ENCODE peak calls at places on chromosome 10, in eight cellular contexts. N, H, Z, U, R, C, M and Y are unnamed samples.

GRCh38 chr10:85447690-85448089 is 918.9 kb downstream of the GRID1 start:
- DNase-seq in N (no peak), H (no peak), Z (no peak), U (no peak), R (no peak), C (no peak), M (no peak), Y (no peak)

GRCh38 chr10:44386546-44387052 is 1.7 kb upstream of the CXCL12 start:
- DNase-seq in N (peak), H (peak), Z (peak), U (peak), R (peak), C (peak), M (no peak), Y (peak)

GRCh38 chr10:132345345-132345744 is 13.4 kb downstream of the LRRC27 start:
- DNase-seq in N (no peak), H (no peak), Z (no peak), U (no peak), R (no peak), C (no peak), M (no peak), Y (no peak)

GRCh38 chr10:123562811-123563580 is 103.2 kb upstream of the GPR26 start:
- DNase-seq in N (no peak), H (no peak), Z (no peak), U (no peak), R (no peak), C (no peak), M (no peak), Y (no peak)

GRCh38 chr10:97731346-97732051 is 5.4 kb upstream of the ZFYVE27 start:
- DNase-seq in N (peak), H (peak), Z (peak), U (peak), R (peak), C (peak), M (no peak), Y (peak)

GRCh38 chr10:80050752-80051151 is 27.7 kb upstream of the TMEM254 start:
- DNase-seq in N (no peak), H (no peak), Z (no peak), U (no peak), R (no peak), C (no peak), M (no peak), Y (no peak)

GRCh38 chr10:88582806-88583583 is at the start of gene RNLS:
- DNase-seq in N (peak), H (peak), Z (peak), U (peak), R (peak), C (peak), M (no peak), Y (peak)

GRCh38 chr10:132452651-132453469 is 55.9 kb downstream of the PWWP2B start:
- DNase-seq in N (peak), H (peak), Z (peak), U (peak), R (peak), C (peak), M (peak), Y (peak)

GRCh38 chr10:23422003-23422411 is 16.9 kb upstream of the OTUD1 start:
- DNase-seq in N (no peak), H (no peak), Z (no peak), U (no peak), R (no peak), C (no peak), M (peak), Y (no peak)

GRCh38 chr10:102347236-102347828 is 48.2 kb upstream of the NFKB2 start:
- DNase-seq in N (peak), H (peak), Z (peak), U (peak), R (peak), C (peak), M (peak), Y (peak)

GRCh38 chr10:122018951-122019413 is 30.0 kb downstream of the TACC2 start:
- DNase-seq in N (no peak), H (no peak), Z (no peak), U (no peak), R (no peak), C (no peak), M (peak), Y (no peak)

GRCh38 chr10:124624875-124625274 is 119.3 kb downstream of the FAM53B start:
- DNase-seq in N (no peak), H (no peak), Z (no peak), U (no peak), R (no peak), C (no peak), M (no peak), Y (no peak)

GRCh38 chr10:118405933-118406332 is 63.8 kb upstream of the FAM204A start:
- DNase-seq in N (peak), H (no peak), Z (no peak), U (no peak), R (no peak), C (no peak), M (no peak), Y (no peak)

GRCh38 chr10:37053476-37053875 is 71.9 kb upstream of the ANKRD30A start:
- DNase-seq in N (no peak), H (no peak), Z (no peak), U (no peak), R (no peak), C (no peak), M (no peak), Y (no peak)

GRCh38 chr10:105464961-105465360 is 823.9 kb downstream of the SORCS3 start:
- DNase-seq in N (no peak), H (no peak), Z (no peak), U (no peak), R (no peak), C (no peak), M (no peak), Y (no peak)

GRCh38 chr10:26697163-26697921 is at the start of gene PDSS1:
- DNase-seq in N (peak), H (peak), Z (peak), U (peak), R (peak), C (peak), M (peak), Y (peak)

GRCh38 chr10:96588060-96588554 is 1.3 kb upstream of the TM9SF3 start:
- DNase-seq in N (no peak), H (no peak), Z (no peak), U (no peak), R (no peak), C (no peak), M (no peak), Y (no peak)

GRCh38 chr10:71740069-71740468 is 20.5 kb upstream of the C10orf105 start:
- DNase-seq in N (peak), H (no peak), Z (peak), U (no peak), R (no peak), C (peak), M (no peak), Y (no peak)

GRCh38 chr10:126972622-126973414 is 67.6 kb downstream of the DOCK1 start:
- DNase-seq in N (peak), H (no peak), Z (peak), U (no peak), R (no peak), C (peak), M (no peak), Y (peak)

GRCh38 chr10:97914837-97915211 is 65.2 kb downstream of the GOLGA7B start:
- DNase-seq in N (peak), H (peak), Z (peak), U (peak), R (peak), C (peak), M (peak), Y (peak)

GRCh38 chr10:1074748-1075358 is 18.7 kb downstream of the WDR37 start:
- DNase-seq in N (peak), H (peak), Z (peak), U (no peak), R (no peak), C (peak), M (no peak), Y (no peak)

GRCh38 chr10:103578782-103579382 is 85.4 kb downstream of the NEURL1 start:
- DNase-seq in N (no peak), H (no peak), Z (no peak), U (no peak), R (no peak), C (no peak), M (no peak), Y (no peak)

GRCh38 chr10:12130237-12130872 is 878 bp downstream of the SEC61A2 start:
- DNase-seq in N (peak), H (peak), Z (peak), U (peak), R (peak), C (peak), M (peak), Y (peak)

GRCh38 chr10:58328233-58328632 is 6.6 kb upstream of the UBE2D1 start:
- DNase-seq in N (no peak), H (no peak), Z (no peak), U (no peak), R (no peak), C (no peak), M (no peak), Y (no peak)

GRCh38 chr10:59880976-59881510 is 25.3 kb downstream of the CCDC6 start:
- DNase-seq in N (no peak), H (no peak), Z (no peak), U (peak), R (no peak), C (no peak), M (no peak), Y (no peak)

GRCh38 chr10:11745045-11745444 is 2.9 kb downstream of the ECHDC3 start:
- DNase-seq in N (no peak), H (no peak), Z (no peak), U (no peak), R (no peak), C (no peak), M (no peak), Y (no peak)

GRCh38 chr10:132685121-132685891 is 100.6 kb downstream of the NKX6-2 start:
- DNase-seq in N (peak), H (no peak), Z (peak), U (peak), R (peak), C (peak), M (peak), Y (peak)

GRCh38 chr10:132484922-132485321 is 52.7 kb upstream of the INPP5A start:
- DNase-seq in N (no peak), H (no peak), Z (no peak), U (no peak), R (no peak), C (no peak), M (no peak), Y (no peak)

GRCh38 chr10:81866753-81867152 is 8.2 kb upstream of the NRG3 start:
- DNase-seq in N (peak), H (no peak), Z (no peak), U (no peak), R (no peak), C (peak), M (no peak), Y (peak)

DNA sequence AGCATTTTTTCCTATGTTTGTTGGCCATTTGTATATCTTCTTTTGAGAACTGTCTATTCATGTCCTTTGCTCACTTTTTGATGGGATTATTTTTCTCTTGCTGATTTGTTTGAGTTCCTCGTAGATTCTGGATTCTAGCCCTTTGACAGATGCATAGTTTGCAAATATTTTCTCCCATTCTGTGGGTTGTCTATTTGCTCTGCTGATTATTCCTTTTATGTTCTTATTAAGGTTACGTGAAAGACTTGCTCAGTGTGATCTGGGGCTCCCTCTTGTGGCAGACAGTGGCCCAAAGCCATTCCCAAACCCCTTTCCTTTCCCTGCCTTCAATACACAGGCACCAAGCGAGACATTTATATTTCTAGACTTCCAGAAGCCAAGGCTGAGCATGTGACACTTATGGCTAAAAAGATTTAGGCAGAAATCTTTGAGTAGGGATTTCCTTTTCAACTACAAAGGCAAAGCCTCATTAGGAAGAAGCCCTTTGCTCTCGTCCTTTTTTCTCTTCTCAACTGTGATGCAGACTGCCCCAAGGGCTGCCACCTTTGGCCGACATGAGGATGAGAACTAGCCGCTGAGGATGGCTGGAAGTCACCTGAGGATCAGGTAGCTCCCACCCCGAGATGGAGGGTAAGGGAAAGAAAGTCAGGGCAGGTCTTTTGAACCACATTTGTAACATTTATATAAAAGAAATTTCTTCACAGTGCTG is 23.6 kb downstream of the ST8SIA6 start:
- DNase-seq in N (peak), H (peak), Z (peak), U (peak), R (peak), C (peak), M (no peak), Y (peak)
- TF ChIP-seq CTCF in N (peak), H (peak), Z (peak), U (peak), R (peak), C (peak), M (peak), Y (peak)

DNA sequence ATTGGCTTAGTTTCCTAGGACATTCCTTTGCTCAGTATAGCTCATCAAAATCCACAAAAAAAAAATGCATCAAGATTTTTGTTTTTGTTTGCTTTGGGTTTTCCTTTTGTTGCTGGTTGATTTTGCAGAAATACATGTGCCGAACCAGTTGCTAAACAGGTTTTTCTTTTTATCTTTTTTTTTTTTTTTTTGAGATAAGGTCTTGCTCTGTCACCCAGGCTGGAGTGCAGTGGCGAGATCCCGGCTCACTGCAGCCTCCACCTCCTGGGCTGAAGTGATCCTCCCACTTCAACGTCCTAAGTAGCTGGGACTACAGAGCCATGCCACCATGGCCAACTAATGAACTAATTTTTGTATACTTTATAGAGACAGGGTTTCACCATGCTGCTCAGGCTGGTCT is 8.3 kb downstream of the CSTF2T start:
- DNase-seq in N (no peak), H (no peak), Z (no peak), U (no peak), R (no peak), C (no peak), M (peak), Y (no peak)
- TF ChIP-seq CTCF in N (no peak), H (no peak), Z (no peak), U (no peak), R (no peak), C (no peak), M (no peak), Y (no peak)

DNA sequence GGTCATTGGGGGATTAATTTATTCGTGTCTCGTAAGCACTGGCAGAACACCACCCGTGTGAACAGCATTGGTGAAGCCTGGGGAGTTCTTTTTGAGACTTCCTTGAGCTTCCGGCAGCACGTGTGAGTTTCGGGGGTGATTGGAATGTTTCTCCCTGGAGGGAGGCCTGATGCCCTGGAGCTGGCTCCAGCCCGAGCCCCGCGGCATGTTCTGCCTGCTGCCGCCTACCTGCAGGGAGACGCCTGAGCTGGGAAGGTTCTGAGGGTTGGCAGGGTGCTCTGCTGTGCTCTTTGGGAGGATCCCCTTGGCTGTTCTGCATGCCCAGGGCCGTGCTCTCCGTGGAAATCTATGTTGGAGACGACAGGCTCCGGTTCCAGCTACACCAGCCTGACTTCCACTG is 159.3 kb downstream of the MGMT start:
- DNase-seq in N (no peak), H (peak), Z (no peak), U (no peak), R (no peak), C (no peak), M (no peak), Y (no peak)
- TF ChIP-seq CTCF in N (no peak), H (no peak), Z (no peak), U (no peak), R (no peak), C (no peak), M (no peak), Y (no peak)

DNA sequence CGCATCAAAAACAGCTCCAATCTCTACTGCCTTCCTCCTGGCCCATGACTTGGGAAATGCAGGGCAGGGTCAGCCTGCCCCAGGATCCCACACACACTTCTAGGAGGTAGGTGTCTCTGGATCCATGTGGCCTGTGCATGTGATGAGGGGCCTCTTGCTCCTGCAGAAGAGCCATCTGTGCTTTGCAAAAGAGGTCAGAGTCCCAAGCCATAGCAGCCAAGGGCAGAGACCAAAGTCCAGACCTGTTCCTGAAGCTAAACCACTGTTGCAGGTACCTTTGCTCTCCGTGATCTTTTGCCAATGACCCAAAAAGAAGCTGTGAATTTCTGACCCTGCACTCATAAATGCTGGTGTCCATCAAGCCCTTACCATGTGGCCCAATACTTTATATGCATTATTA is 57.1 kb downstream of the KCNMA1 start:
- DNase-seq in N (no peak), H (no peak), Z (no peak), U (no peak), R (no peak), C (no peak), M (no peak), Y (no peak)
- TF ChIP-seq CTCF in N (no peak), H (no peak), Z (no peak), U (no peak), R (no peak), C (no peak), M (no peak), Y (no peak)

GRCh38 chr10:89665302-89665701 is 20.3 kb upstream of the PANK1 start:
- DNase-seq in N (no peak), H (no peak), Z (no peak), U (no peak), R (no peak), C (no peak), M (no peak), Y (no peak)
- TF ChIP-seq CTCF in N (peak), H (no peak), Z (no peak), U (no peak), R (no peak), C (no peak), M (no peak), Y (peak)

GRCh38 chr10:49165259-49165658 is 22.9 kb downstream of the TMEM273 start:
- DNase-seq in N (no peak), H (no peak), Z (no peak), U (no peak), R (no peak), C (no peak), M (no peak), Y (no peak)

GRCh38 chr10:49162761-49163160 is 25.4 kb downstream of the TMEM273 start:
- DNase-seq in N (no peak), H (no peak), Z (no peak), U (no peak), R (no peak), C (no peak), M (no peak), Y (no peak)

GRCh38 chr10:49165940-49166803 is 22.0 kb downstream of the TMEM273 start:
- DNase-seq in N (no peak), H (no peak), Z (no peak), U (no peak), R (no peak), C (no peak), M (no peak), Y (no peak)

GRCh38 chr10:49163741-49164140 is 24.4 kb downstream of the TMEM273 start:
- DNase-seq in N (peak), H (no peak), Z (peak), U (no peak), R (no peak), C (no peak), M (no peak), Y (peak)

GRCh38 chr10:49164587-49165188 is 23.5 kb downstream of the TMEM273 start:
- DNase-seq in N (peak), H (peak), Z (peak), U (peak), R (no peak), C (peak), M (no peak), Y (peak)
- TF ChIP-seq CTCF in N (peak), H (peak), Z (peak), U (peak), R (no peak), C (peak), M (peak), Y (peak)

GRCh38 chr10:6757119-6757518 is 177.0 kb upstream of the PRKCQ start:
- DNase-seq in N (no peak), H (no peak), Z (no peak), U (no peak), R (no peak), C (no peak), M (no peak), Y (no peak)

GRCh38 chr10:6751363-6751762 is 171.3 kb upstream of the PRKCQ start:
- DNase-seq in N (no peak), H (no peak), Z (no peak), U (no peak), R (no peak), C (no peak), M (peak), Y (no peak)

GRCh38 chr10:6755891-6756460 is 175.9 kb upstream of the PRKCQ start:
- DNase-seq in N (peak), H (no peak), Z (peak), U (no peak), R (no peak), C (peak), M (no peak), Y (no peak)

GRCh38 chr10:6748981-6749630 is 169.0 kb upstream of the PRKCQ start:
- DNase-seq in N (no peak), H (no peak), Z (peak), U (no peak), R (no peak), C (peak), M (peak), Y (peak)

DNA sequence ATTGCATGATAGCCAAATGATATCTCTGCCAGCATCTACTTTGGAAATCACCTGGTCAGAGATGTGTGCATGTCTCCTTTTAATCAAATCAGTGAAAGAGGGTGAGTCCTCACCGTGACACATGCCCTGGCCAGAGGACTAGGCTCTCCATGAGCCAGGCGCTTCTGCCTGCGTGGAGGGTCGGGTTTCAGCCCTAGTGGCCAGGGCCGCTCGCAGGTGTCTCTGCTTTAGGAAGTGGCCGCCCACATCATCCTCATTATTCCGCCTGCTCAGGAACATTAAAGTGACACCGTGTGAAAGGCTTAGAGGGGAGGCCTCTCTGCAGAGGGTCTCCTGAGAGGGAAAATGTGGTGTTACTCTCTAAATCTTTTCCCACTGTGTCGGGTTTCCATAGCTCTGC is 173.6 kb upstream of the PRKCQ start:
- DNase-seq in N (no peak), H (peak), Z (no peak), U (no peak), R (no peak), C (no peak), M (no peak), Y (no peak)
- TF ChIP-seq CTCF in N (no peak), H (no peak), Z (no peak), U (no peak), R (no peak), C (no peak), M (no peak), Y (no peak)